ENCODE peak calls at places on chromosomes 1 and 21, in six cellular contexts. V is mammary epithelial cell, F is fibroblast of lung, X is foreskin keratinocyte, M is mesothelial cell of epicardium, Z is HFFc6. H is an unnamed sample.

GRCh38 chr1:212291505-212292134 is 6.4 kb downstream of the PPP2R5A start:
- DNase-seq in V (peak), F (peak), X (peak), M (no peak), Z (peak), H (no peak)

GRCh38 chr1:212288614-212289013 is 3.4 kb downstream of the PPP2R5A start:
- DNase-seq in V (peak), F (peak), X (peak), M (no peak), Z (peak), H (no peak)

GRCh38 chr1:184409011-184409410 is 22.2 kb downstream of the C1orf21 start:
- DNase-seq in V (no peak), F (peak), X (no peak), M (no peak), Z (no peak), H (no peak)

GRCh38 chr1:51558375-51558924 is 39.4 kb upstream of the EPS15 start:
- DNase-seq in V (peak), F (peak), X (peak), M (no peak), Z (peak), H (no peak)

GRCh38 chr1:71037066-71037465 is 10.6 kb downstream of the PTGER3 start:
- DNase-seq in V (no peak), F (no peak), X (no peak), M (no peak), Z (no peak), H (no peak)

GRCh38 chr1:156082111-156083091 is at the start of gene MEX3A:
- DNase-seq in V (no peak), F (peak), X (no peak), M (peak), Z (peak), H (peak)

GRCh38 chr1:14228677-14229076 is 369.8 kb upstream of the KAZN start:
- DNase-seq in V (no peak), F (no peak), X (peak), M (no peak), Z (no peak), H (no peak)

GRCh38 chr1:8814870-8815269 is 2.6 kb downstream of the RERE start:
- DNase-seq in V (peak), F (no peak), X (no peak), M (no peak), Z (no peak), H (no peak)

GRCh38 chr1:50605186-50605875 is 182.1 kb upstream of the DMRTA2 start:
- DNase-seq in V (peak), F (peak), X (peak), M (no peak), Z (peak), H (no peak)

GRCh38 chr1:158691907-158692306 is 5.4 kb upstream of the SPTA1 start:
- DNase-seq in V (no peak), F (no peak), X (no peak), M (no peak), Z (no peak), H (no peak)

GRCh38 chr1:190170321-190170720 is 307.3 kb downstream of the BRINP3 start:
- DNase-seq in V (peak), F (peak), X (no peak), M (no peak), Z (no peak), H (no peak)

GRCh38 chr1:174161813-174162212 is 2.5 kb downstream of the RABGAP1L start:
- DNase-seq in V (no peak), F (no peak), X (no peak), M (no peak), Z (no peak), H (no peak)

GRCh38 chr1:58155418-58156123 is 391.0 kb downstream of the OMA1 start:
- DNase-seq in V (peak), F (peak), X (peak), M (no peak), Z (no peak), H (no peak)

GRCh38 chr1:182120411-182121258 is 59.1 kb upstream of the ZNF648 start:
- DNase-seq in V (peak), F (no peak), X (peak), M (no peak), Z (no peak), H (peak)

GRCh38 chr1:226110249-226111108 is 48.0 kb downstream of the H3-3A start:
- DNase-seq in V (peak), F (peak), X (no peak), M (peak), Z (peak), H (peak)

GRCh38 chr1:25006770-25007169 is 76.7 kb upstream of the RUNX3 start:
- DNase-seq in V (no peak), F (peak), X (no peak), M (peak), Z (no peak), H (no peak)

GRCh38 chr21:42724226-42724920 is 71.0 kb downstream of the PDE9A start:
- DNase-seq in V (peak), F (peak), X (peak), M (no peak), Z (peak), H (no peak)

GRCh38 chr21:38621132-38621531 is 122.9 kb upstream of the ERG start:
- DNase-seq in V (no peak), F (no peak), X (no peak), M (no peak), Z (no peak), H (no peak)

GRCh38 chr1:201505505-201505893 is 1.4 kb downstream of the CSRP1 start:
- DNase-seq in V (peak), F (peak), X (peak), M (no peak), Z (peak), H (no peak)

GRCh38 chr1:170415734-170416372 is 116.1 kb upstream of the GORAB start:
- DNase-seq in V (no peak), F (no peak), X (no peak), M (no peak), Z (no peak), H (no peak)

GRCh38 chr1:95287078-95287477 is 53.1 kb downstream of the RWDD3 start:
- DNase-seq in V (no peak), F (no peak), X (no peak), M (no peak), Z (no peak), H (no peak)

GRCh38 chr1:99007366-99007765 is 2.7 kb upstream of the PLPPR5 start:
- DNase-seq in V (no peak), F (no peak), X (peak), M (no peak), Z (no peak), H (no peak)

GRCh38 chr21:28714795-28715464 is 277.7 kb downstream of the LTN1 start:
- DNase-seq in V (peak), F (peak), X (peak), M (no peak), Z (peak), H (no peak)

GRCh38 chr1:94093996-94094395 is 27.0 kb downstream of the ABCA4 start:
- DNase-seq in V (no peak), F (no peak), X (no peak), M (no peak), Z (no peak), H (no peak)

GRCh38 chr1:214496126-214496525 is 55.3 kb downstream of the PTPN14 start:
- DNase-seq in V (no peak), F (no peak), X (no peak), M (no peak), Z (no peak), H (no peak)

GRCh38 chr1:214492405-214493075 is 58.9 kb downstream of the PTPN14 start:
- DNase-seq in V (no peak), F (no peak), X (no peak), M (no peak), Z (no peak), H (no peak)

GRCh38 chr1:214493126-214493796 is 58.1 kb downstream of the PTPN14 start:
- DNase-seq in V (no peak), F (no peak), X (no peak), M (no peak), Z (peak), H (no peak)

GRCh38 chr1:214494706-214495105 is 56.7 kb downstream of the PTPN14 start:
- DNase-seq in V (peak), F (no peak), X (peak), M (no peak), Z (no peak), H (no peak)

GRCh38 chr1:214491468-214492120 is 59.8 kb downstream of the PTPN14 start:
- DNase-seq in V (no peak), F (no peak), X (no peak), M (no peak), Z (no peak), H (no peak)
- TF ChIP-seq CTCF in V (no peak), F (no peak), X (peak), M (no peak), Z (no peak), H (no peak)

GRCh38 chr1:216181590-216181989 is 241.7 kb downstream of the USH2A start:
- DNase-seq in V (no peak), F (no peak), X (no peak), M (no peak), Z (no peak), H (no peak)

GRCh38 chr1:216178266-216178665 is 245.0 kb downstream of the USH2A start:
- DNase-seq in V (no peak), F (peak), X (no peak), M (no peak), Z (peak), H (no peak)

GRCh38 chr1:216173315-216173714 is 249.9 kb downstream of the USH2A start:
- DNase-seq in V (no peak), F (peak), X (no peak), M (no peak), Z (no peak), H (no peak)

GRCh38 chr1:216175714-216176113 is 247.5 kb downstream of the USH2A start:
- DNase-seq in V (no peak), F (no peak), X (no peak), M (no peak), Z (no peak), H (no peak)
- TF ChIP-seq CTCF in V (no peak), F (no peak), X (peak), M (no peak), Z (no peak), H (no peak)

DNA sequence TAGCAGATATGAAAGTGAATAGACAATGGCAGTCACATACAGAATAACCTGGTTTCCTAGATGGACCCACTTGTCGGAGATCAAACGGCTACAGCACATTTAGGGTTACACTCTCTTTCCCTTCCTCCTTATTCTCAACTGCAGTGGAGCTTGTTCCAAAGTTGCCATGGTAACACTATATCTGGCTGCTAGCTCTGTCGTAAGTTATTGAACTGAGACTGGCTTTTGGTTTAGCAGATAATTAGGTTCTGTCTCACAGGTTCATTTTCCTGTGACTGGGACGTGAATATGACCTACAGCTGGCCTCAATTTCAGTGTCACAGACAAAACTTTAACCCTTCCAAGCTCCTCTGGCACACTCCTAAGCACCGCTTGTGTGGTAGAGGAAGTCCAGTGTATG is 875.8 kb downstream of the USP25 start:
- DNase-seq in V (no peak), F (peak), X (no peak), M (no peak), Z (no peak), H (no peak)
- TF ChIP-seq CTCF in V (no peak), F (no peak), X (no peak), M (no peak), Z (no peak), H (no peak)

DNA sequence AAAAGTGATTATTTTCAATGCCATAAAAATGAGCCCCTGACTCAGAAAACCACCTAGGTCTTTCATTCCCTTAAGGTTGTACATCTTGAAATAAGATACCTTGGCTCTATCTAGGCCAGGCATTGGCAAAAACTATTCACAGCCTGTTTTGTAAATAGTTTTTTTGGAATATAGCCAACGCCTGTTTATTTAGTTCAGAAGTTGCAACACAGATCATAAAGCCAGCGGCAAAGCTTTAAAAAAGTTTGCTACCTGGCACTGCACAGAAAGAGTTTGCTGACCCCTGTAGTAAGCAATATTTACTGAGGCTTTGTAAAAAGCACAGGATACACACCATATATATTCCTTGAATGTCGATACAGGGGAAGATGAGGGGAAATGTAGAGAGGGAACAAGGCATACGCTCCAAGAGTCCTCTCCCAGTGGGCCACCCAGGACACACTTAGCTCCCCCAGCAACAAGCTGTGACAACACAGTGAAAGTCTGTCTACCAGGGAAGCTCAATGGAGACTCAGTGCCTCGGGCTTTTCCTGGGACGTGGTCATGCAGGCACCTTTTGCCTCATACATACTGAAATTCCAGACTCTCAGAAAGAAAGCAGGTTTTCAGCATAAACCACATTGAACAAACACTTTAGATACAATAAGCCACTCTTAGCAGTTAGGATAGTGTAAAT is 20.5 kb downstream of the TARBP1 start:
- DNase-seq in V (no peak), F (no peak), X (peak), M (no peak), Z (no peak), H (no peak)
- TF ChIP-seq CTCF in V (no peak), F (no peak), X (no peak), M (no peak), Z (no peak), H (no peak)

GRCh38 chr1:195604287-195604686 is 1004.0 kb downstream of the KCNT2 start:
- DNase-seq in V (peak), F (peak), X (peak), M (no peak), Z (peak), H (no peak)

GRCh38 chr1:195606483-195606882 is 1001.8 kb downstream of the KCNT2 start:
- DNase-seq in V (no peak), F (no peak), X (no peak), M (no peak), Z (no peak), H (no peak)

DNA sequence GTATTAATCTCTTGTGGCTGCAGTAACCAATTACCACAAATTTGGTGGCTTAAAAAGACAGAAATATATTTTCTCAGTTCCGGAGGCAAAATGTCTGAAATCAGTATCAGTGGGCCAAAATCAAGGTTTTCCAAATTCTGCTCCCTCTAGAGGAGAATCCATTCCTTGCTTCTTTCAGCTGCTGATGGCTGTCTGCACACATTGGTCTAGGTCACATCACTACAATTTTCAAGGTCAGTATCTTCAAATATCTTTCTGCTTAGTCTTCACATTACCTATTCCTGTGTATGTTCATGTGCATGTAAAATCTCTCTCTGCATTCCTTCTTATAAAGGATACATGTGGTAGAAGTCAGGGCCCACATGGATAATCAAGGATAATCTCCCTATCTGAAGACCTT is 999.4 kb downstream of the KCNT2 start:
- DNase-seq in V (no peak), F (no peak), X (no peak), M (no peak), Z (no peak), H (no peak)
- TF ChIP-seq CTCF in V (peak), F (peak), X (peak), M (no peak), Z (peak), H (no peak)

H was measured in dorsolateral prefrontal cortex.